ENCODE peak calls at places on chromosomes 6 and 20, in four cellular contexts. U is GM12891, P is K562, E is GM12878. S is an unnamed sample.

GRCh38 chr6:6686748-6687601 is 98.5 kb downstream of the LY86 start:
- DNase-seq in U (no peak), E (no peak), P (peak; percentile 100), S (peak; percentile 84)

GRCh38 chr20:54649511-54649962 is 174.1 kb downstream of the DOK5 start:
- DNase-seq in P (peak; percentile 78), U (peak; percentile 30), E (no peak), S (peak; percentile 23)

GRCh38 chr6:160520043-160520904 is 143.8 kb downstream of the LPA start:
- DNase-seq in P (peak; percentile 86), U (peak; percentile 42), E (no peak), S (peak; percentile 27)

GRCh38 chr6:79869600-79870084 is 77.7 kb downstream of the ELOVL4 start:
- DNase-seq in E (peak; percentile 19), P (peak; percentile 90), U (peak; percentile 63), S (peak; percentile 79)

GRCh38 chr6:127539292-127539691 is 20.2 kb upstream of the MTCL3 start:
- DNase-seq in P (no peak), E (no peak), U (no peak), S (no peak)

GRCh38 chr20:64058536-64058935 is 4.5 kb upstream of the TCEA2 start:
- DNase-seq in P (no peak), U (no peak), E (no peak), S (no peak)

GRCh38 chr6:135419162-135419561 is 78.4 kb downstream of the AHI1 start:
- DNase-seq in U (no peak), E (no peak), P (peak; percentile 55), S (no peak)

GRCh38 chr6:11426571-11426970 is 111.0 kb upstream of the TMEM170B start:
- DNase-seq in P (no peak), E (no peak), U (no peak), S (no peak)

GRCh38 chr20:44477151-44477550 is 1.5 kb downstream of the TTPAL start:
- DNase-seq in P (no peak), U (no peak), E (no peak), S (no peak)

GRCh38 chr6:132695773-132696172 is 18.1 kb downstream of the VNN1 start:
- DNase-seq in P (no peak), U (no peak), E (no peak), S (no peak)

DNA sequence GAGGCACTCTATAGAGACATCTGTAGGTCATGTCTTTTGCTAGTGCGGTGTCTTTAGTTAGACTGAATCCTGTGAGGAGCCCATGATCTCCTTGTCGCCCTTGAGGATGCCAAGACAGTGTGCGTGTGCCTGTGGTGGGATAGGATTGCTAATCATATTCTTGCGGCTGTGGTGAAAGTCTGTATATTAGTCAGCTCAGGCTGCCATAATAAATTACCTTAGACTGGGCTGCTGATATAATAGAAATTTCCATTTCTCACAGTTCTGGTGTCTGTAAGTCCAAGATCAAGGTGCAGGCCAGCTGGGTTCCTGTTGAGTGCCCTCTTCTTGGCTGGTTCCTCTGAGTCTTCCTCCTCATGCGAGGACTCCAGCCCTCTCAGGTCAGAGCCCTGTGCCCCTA is 141.2 kb downstream of the JARID2 start:
- DNase-seq in U (no peak), E (no peak), P (no peak), S (no peak)
- TF ChIP-seq SPI1 in U (no peak), E (no peak), P (no peak), S (no peak)

GRCh38 chr6:19538086-19538485 is 299.1 kb upstream of the ID4 start:
- DNase-seq in E (no peak), U (no peak), P (no peak), S (no peak)
- TF ChIP-seq SPI1 in E (no peak), U (no peak), P (no peak), S (no peak)

GRCh38 chr6:120355822-120356221 is 978.5 kb downstream of the TBC1D32 start:
- DNase-seq in P (no peak), E (no peak), U (no peak), S (no peak)
- TF ChIP-seq SPI1 in P (no peak), E (no peak), U (no peak), S (no peak)

GRCh38 chr6:118685823-118686449 is 34.5 kb upstream of the CEP85L start:
- DNase-seq in U (no peak), P (no peak), E (no peak), S (no peak)
- TF ChIP-seq SPI1 in U (no peak), P (no peak), E (no peak), S (no peak)

GRCh38 chr6:129248976-129249375 is 366.0 kb downstream of the LAMA2 start:
- DNase-seq in E (no peak), P (no peak), U (no peak), S (no peak)

GRCh38 chr6:129251669-129252376 is 368.9 kb downstream of the LAMA2 start:
- DNase-seq in E (peak; percentile 17), U (peak; percentile 11), P (peak; percentile 31), S (peak; percentile 5)

GRCh38 chr6:129253731-129254130 is 370.8 kb downstream of the LAMA2 start:
- DNase-seq in P (no peak), U (no peak), E (no peak), S (no peak)

DNA sequence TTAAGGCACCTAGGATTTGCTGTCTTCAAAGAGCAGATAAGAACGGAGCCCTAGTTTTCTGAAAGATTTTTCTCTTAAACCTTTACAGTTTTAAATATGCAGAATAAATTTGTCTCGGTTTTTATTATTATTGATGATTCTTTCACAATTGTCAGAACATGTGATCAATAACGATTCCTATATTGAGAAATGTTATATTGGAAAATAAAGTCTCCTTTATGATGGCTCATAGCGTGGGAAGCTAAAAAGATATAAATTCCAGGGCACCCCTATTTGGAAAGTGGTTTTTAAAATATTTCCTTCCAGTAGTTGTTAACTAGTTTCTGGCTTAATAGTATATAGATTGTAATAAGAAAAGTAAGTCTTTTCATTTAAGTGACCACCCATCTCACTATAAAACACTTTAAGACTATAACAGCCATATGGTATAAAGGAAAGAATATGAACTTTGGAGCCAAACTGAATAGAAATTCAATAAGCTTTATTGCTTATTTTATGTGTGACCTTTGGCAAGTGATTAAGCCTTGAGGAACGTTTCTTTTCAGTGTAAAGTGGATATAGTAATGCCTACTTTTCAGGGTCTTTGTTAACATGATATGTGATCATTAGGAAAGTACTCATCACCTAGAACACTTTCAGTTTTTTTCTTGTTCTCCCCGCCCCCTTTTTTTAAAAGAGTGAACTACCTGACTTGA is 369.6 kb downstream of the LAMA2 start:
- DNase-seq in E (no peak), U (no peak), P (no peak), S (no peak)
- TF ChIP-seq SPI1 in E (no peak), U (no peak), P (no peak), S (no peak)

GRCh38 chr20:47455133-47456040 is 46.3 kb upstream of the NCOA3 start:
- DNase-seq in P (no peak), U (no peak), E (no peak), S (no peak)
- TF ChIP-seq SPI1 in P (no peak), U (no peak), E (no peak), S (no peak)